ENCODE peak calls at places on chromosomes 6 and 20, in seven cellular contexts. One of them, this sample, is unnamed.

GRCh38 chr20:17616480-17617211 is 46.8 kb downstream of the DSTN start:
- DNase-seq in left kidney: no peak
- DNase-seq in anterior cingulate cortex: no peak
- DNase-seq in NCI-H1092: no peak
- DNase-seq in H9: peak
- DNase-seq in cardiac fibroblast: no peak
- DNase-seq in HEK293T: no peak
- DNase-seq in this sample: peak

GRCh38 chr6:161486326-161486725 is 212.5 kb upstream of the AGPAT4 start:
- DNase-seq in left kidney: no peak
- DNase-seq in anterior cingulate cortex: no peak
- DNase-seq in NCI-H1092: no peak
- DNase-seq in H9: no peak
- DNase-seq in cardiac fibroblast: peak
- DNase-seq in HEK293T: no peak
- DNase-seq in this sample: no peak

GRCh38 chr20:20604357-20604756 is 108.1 kb downstream of the RALGAPA2 start:
- DNase-seq in left kidney: no peak
- DNase-seq in anterior cingulate cortex: no peak
- DNase-seq in NCI-H1092: no peak
- DNase-seq in H9: no peak
- DNase-seq in cardiac fibroblast: no peak
- DNase-seq in HEK293T: no peak
- DNase-seq in this sample: no peak

GRCh38 chr6:82843291-82843885 is 222.3 kb downstream of the UBE3D start:
- DNase-seq in left kidney: no peak
- DNase-seq in anterior cingulate cortex: no peak
- DNase-seq in NCI-H1092: no peak
- DNase-seq in H9: no peak
- DNase-seq in cardiac fibroblast: peak
- DNase-seq in HEK293T: no peak
- DNase-seq in this sample: no peak

GRCh38 chr20:62741191-62741676 is 32.6 kb downstream of the NTSR1 start:
- DNase-seq in left kidney: peak
- DNase-seq in anterior cingulate cortex: no peak
- DNase-seq in NCI-H1092: peak
- DNase-seq in H9: peak
- DNase-seq in cardiac fibroblast: no peak
- DNase-seq in HEK293T: no peak
- DNase-seq in this sample: no peak

GRCh38 chr20:46970937-46971630 is 76.4 kb downstream of the EYA2 start:
- DNase-seq in left kidney: peak
- DNase-seq in anterior cingulate cortex: no peak
- DNase-seq in NCI-H1092: no peak
- DNase-seq in H9: peak
- DNase-seq in cardiac fibroblast: peak
- DNase-seq in HEK293T: peak
- DNase-seq in this sample: no peak

GRCh38 chr20:10861619-10862018 is 187.8 kb upstream of the JAG1 start:
- DNase-seq in left kidney: no peak
- DNase-seq in anterior cingulate cortex: no peak
- DNase-seq in NCI-H1092: no peak
- DNase-seq in H9: no peak
- DNase-seq in cardiac fibroblast: no peak
- DNase-seq in HEK293T: no peak
- DNase-seq in this sample: no peak

GRCh38 chr6:102717737-102718427 is 1324.4 kb downstream of the GRIK2 start:
- DNase-seq in left kidney: peak
- DNase-seq in anterior cingulate cortex: no peak
- DNase-seq in NCI-H1092: no peak
- DNase-seq in H9: no peak
- DNase-seq in cardiac fibroblast: no peak
- DNase-seq in HEK293T: no peak
- DNase-seq in this sample: no peak

GRCh38 chr6:157173756-157174155 is 149.6 kb downstream of the TMEM242 start:
- DNase-seq in left kidney: no peak
- DNase-seq in anterior cingulate cortex: no peak
- DNase-seq in NCI-H1092: no peak
- DNase-seq in H9: no peak
- DNase-seq in cardiac fibroblast: no peak
- DNase-seq in HEK293T: no peak
- DNase-seq in this sample: no peak

This sample was measured in posterior cingulate gyrus.